ENCODE peak calls at places on chromosomes 12 and 14, in six cellular contexts. R, Z, U, L, Q and S are unnamed samples.
A peak's percentile ranks its signal among the peaks of the same experiment; 100 is the strongest.

GRCh38 chr12:123442774-123443173 is 6.3 kb upstream of the RILPL2 start:
- DNase-seq in R (no peak), Z (no peak), U (no peak), L (no peak), Q (no peak), S (no peak)

GRCh38 chr12:73863541-73863940 is 674.1 kb upstream of the ATXN7L3B start:
- DNase-seq in R (no peak), Z (no peak), U (no peak), L (no peak), Q (no peak), S (peak; percentile 61)

GRCh38 chr12:26135010-26135420 is 10.2 kb upstream of the BHLHE41 start:
- DNase-seq in R (no peak), Z (no peak), U (peak; percentile 59), L (no peak), Q (no peak), S (no peak)

GRCh38 chr14:75689012-75689411 is 28.0 kb downstream of the TTLL5 start:
- DNase-seq in R (no peak), Z (no peak), U (peak; percentile 51), L (peak; percentile 77), Q (no peak), S (no peak)

GRCh38 chr14:73997944-73998451 is 21.1 kb downstream of the ENTPD5 start:
- DNase-seq in R (no peak), Z (no peak), U (no peak), L (no peak), Q (no peak), S (no peak)

GRCh38 chr12:56979628-56980027 is 22.2 kb upstream of the RDH16 start:
- DNase-seq in R (peak; percentile 27), Z (no peak), U (no peak), L (no peak), Q (no peak), S (no peak)

GRCh38 chr14:80930095-80930494 is 11.4 kb downstream of the CEP128 start:
- DNase-seq in R (no peak), Z (no peak), U (no peak), L (no peak), Q (no peak), S (no peak)

GRCh38 chr12:52038447-52038846 is 12.8 kb upstream of the NR4A1 start:
- DNase-seq in R (no peak), Z (no peak), U (no peak), L (no peak), Q (no peak), S (no peak)

GRCh38 chr12:52243774-52244614 is 11.0 kb downstream of the KRT7 start:
- DNase-seq in R (no peak), Z (peak; percentile 45), U (peak; percentile 83), L (peak; percentile 88), Q (peak; percentile 81), S (peak; percentile 94)

GRCh38 chr12:68074294-68075027 is 85.1 kb downstream of the IFNG start:
- DNase-seq in R (no peak), Z (no peak), U (no peak), L (no peak), Q (no peak), S (no peak)

GRCh38 chr12:122028165-122028591 is 6.5 kb downstream of the BCL7A start:
- DNase-seq in R (no peak), Z (no peak), U (peak; percentile 19), L (peak; percentile 71), Q (no peak), S (peak; percentile 54)

GRCh38 chr12:57069522-57069921 is 9.1 kb downstream of the NEMP1 start:
- DNase-seq in R (no peak), Z (no peak), U (peak; percentile 65), L (no peak), Q (no peak), S (peak; percentile 54)

GRCh38 chr14:90554341-90554740 is 157.5 kb downstream of the CALM1 start:
- DNase-seq in R (no peak), Z (no peak), U (peak; percentile 77), L (no peak), Q (no peak), S (no peak)

GRCh38 chr14:91872011-91872476 is 4.7 kb upstream of the TC2N start:
- DNase-seq in R (no peak), Z (peak; percentile 55), U (no peak), L (no peak), Q (no peak), S (no peak)

GRCh38 chr14:58749066-58749669 is 111.4 kb downstream of the DACT1 start:
- DNase-seq in R (no peak), Z (no peak), U (peak; percentile 46), L (no peak), Q (no peak), S (peak; percentile 69)

GRCh38 chr14:59126714-59127436 is 61.6 kb upstream of the DAAM1 start:
- DNase-seq in R (no peak), Z (no peak), U (no peak), L (no peak), Q (no peak), S (peak; percentile 44)

DNA sequence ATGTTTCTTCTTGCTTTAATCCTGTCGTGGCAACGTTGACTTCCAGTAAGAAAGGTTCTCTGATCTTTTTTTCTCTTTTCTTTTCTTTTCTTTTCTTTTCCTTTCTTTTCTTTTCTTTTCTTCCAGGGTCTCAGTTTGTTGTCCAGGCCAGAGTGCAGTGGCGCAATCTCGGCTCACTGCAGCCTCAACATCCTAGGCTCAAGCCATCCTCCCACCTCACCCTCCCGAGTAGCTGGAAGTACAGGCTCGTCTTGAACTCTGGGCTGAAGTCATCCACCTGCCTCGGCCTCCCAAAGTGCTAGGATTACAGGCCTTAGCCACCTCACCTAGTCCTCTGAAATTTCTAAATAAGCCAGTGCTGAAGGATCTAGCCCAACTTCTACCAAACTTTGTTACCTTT is 1.3 kb upstream of the MAP3K9 start:
- DNase-seq in R (no peak), Z (no peak), U (no peak), L (no peak), Q (no peak), S (no peak)
- H3K27ac ChIP-seq in R (peak overlapping the region; percentile 40), Z (no peak overlapping the region), U (no peak overlapping the region), L (no peak overlapping the region), Q (no peak overlapping the region), S (no peak overlapping the region)

GRCh38 chr12:7612851-7613250 is 52.9 kb downstream of the APOBEC1 start:
- DNase-seq in R (no peak), Z (no peak), U (no peak), L (no peak), Q (no peak), S (no peak)

GRCh38 chr12:7609051-7609450 is 56.7 kb downstream of the APOBEC1 start:
- DNase-seq in R (no peak), Z (no peak), U (no peak), L (no peak), Q (no peak), S (no peak)

GRCh38 chr12:7609480-7609879 is 56.2 kb downstream of the APOBEC1 start:
- DNase-seq in R (no peak), Z (no peak), U (no peak), L (no peak), Q (no peak), S (peak; percentile 25)

GRCh38 chr12:7605900-7606465 is 59.7 kb downstream of the APOBEC1 start:
- DNase-seq in R (no peak), Z (no peak), U (no peak), L (no peak), Q (no peak), S (no peak)

DNA sequence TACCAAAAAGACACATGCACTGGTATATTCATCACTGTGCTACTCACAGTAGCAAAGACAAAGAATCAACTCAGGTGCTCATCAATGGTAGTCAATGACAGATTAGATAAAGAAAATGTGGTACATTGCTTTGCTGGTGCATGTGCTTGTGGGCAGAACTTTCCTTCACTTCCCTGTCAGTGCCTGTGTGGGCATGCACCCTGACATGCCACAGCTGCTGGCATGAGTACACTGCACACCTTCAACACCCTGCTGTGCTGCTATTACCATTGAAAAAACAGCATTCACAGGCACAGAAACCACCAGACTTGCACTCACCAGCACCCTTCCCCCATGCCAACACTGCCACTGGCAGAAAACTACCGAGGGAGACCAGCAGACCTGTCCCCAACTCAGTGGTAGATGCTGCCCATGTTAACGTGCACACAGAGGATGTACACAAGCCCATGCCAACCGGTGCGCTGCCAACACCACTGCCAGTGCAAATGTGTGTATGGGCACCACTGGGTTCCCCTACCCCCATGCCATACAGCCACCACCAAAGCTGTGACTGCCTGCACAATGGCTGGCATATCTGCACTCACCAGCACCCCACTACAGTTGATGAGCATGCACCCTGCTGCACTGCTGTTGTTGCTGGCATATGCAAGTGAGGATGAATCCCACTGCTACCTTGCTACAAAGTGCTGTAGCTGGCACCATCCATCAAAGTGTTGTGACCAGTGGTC is 57.4 kb downstream of the APOBEC1 start:
- DNase-seq in R (no peak), Z (no peak), U (no peak), L (no peak), Q (no peak), S (peak; percentile 85)
- H3K27ac ChIP-seq in R (no peak overlapping the region), Z (no peak overlapping the region), U (no peak overlapping the region), L (no peak overlapping the region), Q (no peak overlapping the region), S (no peak overlapping the region)

GRCh38 chr14:31578792-31579191 is 17.6 kb downstream of the NUBPL start:
- DNase-seq in R (no peak), Z (no peak), U (no peak), L (no peak), Q (no peak), S (no peak)
- H3K27ac ChIP-seq in R (no peak overlapping the region), Z (no peak overlapping the region), U (peak overlapping the region; percentile 71), L (peak overlapping the region; percentile 30), Q (peak overlapping the region; percentile 41), S (no peak overlapping the region)

DNA sequence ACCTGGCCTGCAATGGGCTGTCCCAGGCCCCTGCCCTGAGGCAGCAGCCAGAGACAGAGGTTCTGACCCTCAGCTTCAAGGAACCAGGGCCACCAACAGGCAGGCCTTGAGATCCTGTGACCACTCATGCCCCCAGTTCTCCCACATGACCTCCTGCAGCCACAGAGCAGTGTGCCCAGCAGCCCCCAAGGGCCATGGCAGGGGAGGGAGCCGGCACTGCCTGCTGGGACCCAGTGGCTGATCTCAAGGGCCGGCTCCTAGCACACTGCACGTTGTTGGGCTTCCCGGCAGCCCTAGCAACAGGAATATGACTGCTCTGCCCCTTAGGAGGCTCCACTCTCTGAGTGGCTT is 14.8 kb downstream of the DEGS2 start:
- DNase-seq in R (no peak), Z (no peak), U (no peak), L (no peak), Q (no peak), S (no peak)
- H3K27ac ChIP-seq in R (no peak overlapping the region), Z (no peak overlapping the region), U (no peak overlapping the region), L (no peak overlapping the region), Q (no peak overlapping the region), S (no peak overlapping the region)